ENCODE peak calls at places on chromosomes 6 and 20, in five cellular contexts. I, E, O, T and J are unnamed samples.

GRCh38 chr20:45176526-45176925 is 1.8 kb downstream of the PI3 start:
- DNase-seq in I (no peak), E (no peak), O (no peak), T (no peak), J (no peak)

GRCh38 chr6:131107166-131107565 is 28.1 kb upstream of the AKAP7 start:
- DNase-seq in I (peak), E (no peak), O (no peak), T (no peak), J (no peak)

GRCh38 chr6:156166093-156166492 is 611.1 kb upstream of the ARID1B start:
- DNase-seq in I (no peak), E (no peak), O (no peak), T (no peak), J (no peak)

GRCh38 chr6:74715362-74716068 is 490.3 kb downstream of the COL12A1 start:
- DNase-seq in I (no peak), E (no peak), O (no peak), T (no peak), J (no peak)

GRCh38 chr6:124983383-124983782 is 21.1 kb downstream of the RNF217 start:
- DNase-seq in I (no peak), E (no peak), O (no peak), T (no peak), J (no peak)

GRCh38 chr6:30883743-30884520 is at the start of gene DDR1:
- DNase-seq in I (peak), E (peak), O (peak), T (peak), J (no peak)

GRCh38 chr6:169529931-169530761 is 171.7 kb downstream of the WDR27 start:
- DNase-seq in I (no peak), E (no peak), O (peak), T (no peak), J (peak)

GRCh38 chr6:53530346-53530745 is 14.6 kb downstream of the GCLC start:
- DNase-seq in I (peak), E (no peak), O (no peak), T (peak), J (no peak)

GRCh38 chr6:15023448-15023847 is 222.4 kb upstream of the JARID2 start:
- DNase-seq in I (no peak), E (no peak), O (peak), T (no peak), J (no peak)

GRCh38 chr20:44615169-44615791 is 32.9 kb downstream of the PKIG start:
- DNase-seq in I (no peak), E (no peak), O (no peak), T (peak), J (no peak)

GRCh38 chr20:63517376-63518309 is 2.9 kb upstream of the PPDPF start:
- DNase-seq in I (no peak), E (no peak), O (no peak), T (peak), J (no peak)

GRCh38 chr6:45424628-45424955 is 46.9 kb upstream of the SUPT3H start:
- DNase-seq in I (no peak), E (no peak), O (no peak), T (no peak), J (no peak)

GRCh38 chr6:128963561-128963960 is 80.6 kb downstream of the LAMA2 start:
- DNase-seq in I (no peak), E (no peak), O (no peak), T (no peak), J (peak)

GRCh38 chr6:118800394-118801071 is 93.4 kb upstream of the ASF1A start:
- DNase-seq in I (peak), E (peak), O (peak), T (peak), J (peak)

GRCh38 chr6:156191895-156192294 is 585.3 kb upstream of the ARID1B start:
- DNase-seq in I (no peak), E (no peak), O (no peak), T (no peak), J (no peak)

GRCh38 chr6:33430991-33431879 is 11.4 kb downstream of the SYNGAP1 start:
- DNase-seq in I (peak), E (peak), O (peak), T (peak), J (no peak)

GRCh38 chr6:113060664-113061063 is 713.5 kb downstream of the RFPL4B start:
- DNase-seq in I (no peak), E (no peak), O (no peak), T (no peak), J (no peak)

GRCh38 chr6:137291441-137291840 is 72.3 kb upstream of the IFNGR1 start:
- DNase-seq in I (no peak), E (no peak), O (no peak), T (no peak), J (no peak)

GRCh38 chr6:73798592-73798991 is 102.6 kb downstream of the CD109 start:
- DNase-seq in I (peak), E (no peak), O (no peak), T (peak), J (peak)

GRCh38 chr20:3115190-3116107 is 30.9 kb upstream of the AVP start:
- DNase-seq in I (peak), E (peak), O (no peak), T (peak), J (no peak)

GRCh38 chr6:111759836-111760785 is 113.1 kb downstream of the FYN start:
- DNase-seq in I (peak), E (no peak), O (no peak), T (no peak), J (peak)

GRCh38 chr20:63977392-63978276 is 1.8 kb downstream of the SAMD10 start:
- DNase-seq in I (peak), E (no peak), O (peak), T (no peak), J (no peak)

GRCh38 chr6:114194362-114195343 is 148.2 kb downstream of the HS3ST5 start:
- DNase-seq in I (peak), E (no peak), O (no peak), T (no peak), J (no peak)

GRCh38 chr6:149045404-149045803 is 272.1 kb upstream of the TAB2 start:
- DNase-seq in I (no peak), E (no peak), O (no peak), T (no peak), J (no peak)

GRCh38 chr6:38154731-38155130 is 335.2 kb downstream of the ZFAND3 start:
- DNase-seq in I (no peak), E (no peak), O (no peak), T (no peak), J (no peak)

GRCh38 chr6:3443221-3443515 is 13.7 kb downstream of the SLC22A23 start:
- DNase-seq in I (no peak), E (no peak), O (no peak), T (no peak), J (no peak)

GRCh38 chr20:18571578-18571977 is 4.3 kb downstream of the SMIM26 start:
- DNase-seq in I (no peak), E (no peak), O (no peak), T (no peak), J (no peak)

GRCh38 chr20:21521596-21522478 is 8.0 kb upstream of the NKX2-2 start:
- DNase-seq in I (no peak), E (peak), O (no peak), T (peak), J (no peak)

GRCh38 chr20:11395581-11395980 is 522.1 kb upstream of the BTBD3 start:
- DNase-seq in I (no peak), E (no peak), O (no peak), T (no peak), J (no peak)

GRCh38 chr6:127976796-127977195 is 75.9 kb upstream of the THEMIS start:
- DNase-seq in I (no peak), E (no peak), O (no peak), T (no peak), J (no peak)

GRCh38 chr6:70059047-70059719 is 192.8 kb downstream of the COL19A1 start:
- DNase-seq in I (no peak), E (no peak), O (no peak), T (no peak), J (no peak)

GRCh38 chr6:125533710-125534397 is 215.6 kb upstream of the HEY2 start:
- DNase-seq in I (no peak), E (peak), O (no peak), T (peak), J (no peak)

GRCh38 chr20:3172126-3172932 is 1.0 kb downstream of the LZTS3 start:
- DNase-seq in I (no peak), E (no peak), O (no peak), T (no peak), J (no peak)

GRCh38 chr20:2449386-2449785 is 21.2 kb downstream of the SNRPB start:
- DNase-seq in I (no peak), E (no peak), O (no peak), T (no peak), J (no peak)

GRCh38 chr20:2133318-2134183 is 31.9 kb downstream of the STK35 start:
- DNase-seq in I (peak), E (no peak), O (no peak), T (no peak), J (peak)

GRCh38 chr6:109772961-109773431 is 81.9 kb downstream of the FIG4 start:
- DNase-seq in I (no peak), E (no peak), O (no peak), T (no peak), J (no peak)

GRCh38 chr6:85490516-85491248 is 40.8 kb downstream of the NT5E start:
- DNase-seq in I (no peak), E (no peak), O (no peak), T (no peak), J (no peak)

GRCh38 chr6:25922301-25922700 is 8.2 kb downstream of the SLC17A2 start:
- DNase-seq in I (no peak), E (no peak), O (no peak), T (no peak), J (no peak)

GRCh38 chr20:36102809-36103596 is 51.5 kb upstream of the EPB41L1 start:
- DNase-seq in I (peak), E (no peak), O (no peak), T (no peak), J (no peak)